ENCODE peak calls at places on chromosomes 12 and 14, in ten cellular contexts. One of them, this sample, is unnamed.

GRCh38 chr12:53185582-53186153 is 4.9 kb upstream of the CSAD start:
- DNase-seq in tibial artery: no peak
- DNase-seq in AG04450: no peak
- DNase-seq in ovary: no peak
- DNase-seq in astrocyte of the cerebellum: no peak
- DNase-seq in brain microvascular endothelial cell: no peak
- DNase-seq in pancreas: no peak
- DNase-seq in astrocyte of the spinal cord: no peak
- DNase-seq in stomach: no peak
- DNase-seq in fibroblast of mammary gland: no peak
- DNase-seq in this sample: no peak

GRCh38 chr14:76918751-76919421 is 92.7 kb downstream of the LRRC74A start:
- DNase-seq in brain microvascular endothelial cell: peak; percentile 95
- DNase-seq in astrocyte of the spinal cord: peak; percentile 99
- DNase-seq in ovary: peak; percentile 98
- DNase-seq in fibroblast of mammary gland: peak; percentile 98
- DNase-seq in pancreas: peak; percentile 94
- DNase-seq in stomach: peak; percentile 97
- DNase-seq in tibial artery: peak; percentile 96
- DNase-seq in AG04450: peak; percentile 96
- DNase-seq in astrocyte of the cerebellum: peak; percentile 92
- DNase-seq in this sample: peak; percentile 100

GRCh38 chr12:47755655-47756562 is 2.8 kb downstream of the RAPGEF3 start:
- DNase-seq in pancreas: no peak
- DNase-seq in AG04450: no peak
- DNase-seq in tibial artery: no peak
- DNase-seq in astrocyte of the cerebellum: no peak
- DNase-seq in brain microvascular endothelial cell: no peak
- DNase-seq in ovary: no peak
- DNase-seq in astrocyte of the spinal cord: no peak
- DNase-seq in stomach: peak; percentile 76
- DNase-seq in fibroblast of mammary gland: no peak
- DNase-seq in this sample: no peak

GRCh38 chr12:126464157-126464556 is 1398.9 kb downstream of the AACS start:
- DNase-seq in brain microvascular endothelial cell: no peak
- DNase-seq in astrocyte of the spinal cord: no peak
- DNase-seq in tibial artery: no peak
- DNase-seq in astrocyte of the cerebellum: no peak
- DNase-seq in fibroblast of mammary gland: no peak
- DNase-seq in stomach: no peak
- DNase-seq in ovary: no peak
- DNase-seq in AG04450: no peak
- DNase-seq in pancreas: no peak
- DNase-seq in this sample: peak; percentile 2

GRCh38 chr14:93079865-93080403 is 35.8 kb downstream of the ITPK1 start:
- DNase-seq in stomach: no peak
- DNase-seq in astrocyte of the cerebellum: no peak
- DNase-seq in AG04450: no peak
- DNase-seq in ovary: no peak
- DNase-seq in astrocyte of the spinal cord: no peak
- DNase-seq in tibial artery: no peak
- DNase-seq in brain microvascular endothelial cell: no peak
- DNase-seq in fibroblast of mammary gland: no peak
- DNase-seq in pancreas: no peak
- DNase-seq in this sample: no peak

GRCh38 chr14:36275741-36276140 is 44.7 kb downstream of the MBIP start:
- DNase-seq in astrocyte of the cerebellum: no peak
- DNase-seq in tibial artery: no peak
- DNase-seq in ovary: no peak
- DNase-seq in brain microvascular endothelial cell: no peak
- DNase-seq in AG04450: no peak
- DNase-seq in astrocyte of the spinal cord: no peak
- DNase-seq in pancreas: no peak
- DNase-seq in fibroblast of mammary gland: no peak
- DNase-seq in stomach: no peak
- DNase-seq in this sample: no peak

GRCh38 chr12:120639771-120640721 is at the start of gene CABP1:
- DNase-seq in brain microvascular endothelial cell: no peak
- DNase-seq in stomach: peak; percentile 58
- DNase-seq in astrocyte of the cerebellum: no peak
- DNase-seq in tibial artery: no peak
- DNase-seq in AG04450: no peak
- DNase-seq in fibroblast of mammary gland: no peak
- DNase-seq in pancreas: peak; percentile 35
- DNase-seq in astrocyte of the spinal cord: no peak
- DNase-seq in ovary: no peak
- DNase-seq in this sample: no peak

GRCh38 chr12:71134405-71134804 is 23.4 kb downstream of the TSPAN8 start:
- DNase-seq in astrocyte of the cerebellum: no peak
- DNase-seq in brain microvascular endothelial cell: no peak
- DNase-seq in AG04450: no peak
- DNase-seq in tibial artery: no peak
- DNase-seq in stomach: no peak
- DNase-seq in ovary: no peak
- DNase-seq in pancreas: no peak
- DNase-seq in astrocyte of the spinal cord: no peak
- DNase-seq in fibroblast of mammary gland: peak; percentile 5
- DNase-seq in this sample: peak; percentile 45

DNA sequence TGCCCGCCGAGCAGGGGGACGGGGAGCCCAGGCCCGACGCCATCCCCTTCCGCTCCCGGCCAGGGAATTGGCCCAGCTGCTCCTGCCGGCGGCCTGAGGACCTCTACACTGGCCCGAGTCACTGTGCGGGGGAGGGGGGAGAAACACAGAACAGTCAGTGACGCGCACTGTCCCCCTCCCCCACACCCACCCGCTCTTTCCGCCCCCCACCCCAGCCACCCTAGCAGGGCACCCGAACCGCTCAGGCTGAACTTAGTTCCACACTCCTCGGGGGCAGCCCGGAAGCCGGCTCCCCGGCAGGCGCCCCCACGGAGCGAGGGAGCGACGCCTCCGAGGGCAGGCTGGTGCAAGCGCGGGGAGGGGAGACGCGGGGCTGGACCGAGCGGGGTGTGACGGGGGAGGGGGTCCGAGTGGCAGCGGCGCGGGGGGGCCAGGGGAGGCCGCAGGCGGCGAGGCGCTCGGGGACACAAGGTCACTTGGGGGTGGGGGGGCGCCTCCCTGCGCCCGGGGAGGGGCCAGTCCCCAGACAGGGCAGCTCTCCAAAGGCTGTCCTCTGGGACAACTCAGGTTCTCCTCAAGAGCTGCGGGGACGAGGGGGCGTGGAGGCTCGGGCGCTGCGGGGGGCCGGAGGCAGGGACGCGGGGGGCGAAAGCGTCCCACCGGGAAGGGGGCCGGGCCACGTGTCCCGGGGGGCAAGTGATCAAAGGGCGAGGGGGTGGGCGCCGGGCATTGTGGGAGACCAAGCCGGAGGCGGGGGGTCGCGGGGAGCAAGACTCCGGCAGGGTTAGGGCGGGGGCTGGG is 648 bp downstream of the CHD4 start:
- DNase-seq in AG04450: no peak
- DNase-seq in brain microvascular endothelial cell: no peak
- DNase-seq in astrocyte of the spinal cord: peak; percentile 9
- DNase-seq in stomach: peak; percentile 59
- DNase-seq in fibroblast of mammary gland: peak; percentile 34
- DNase-seq in pancreas: peak; percentile 82
- DNase-seq in ovary: peak; percentile 87
- DNase-seq in tibial artery: peak; percentile 80
- DNase-seq in astrocyte of the cerebellum: no peak
- DNase-seq in this sample: peak; percentile 55
- TF ChIP-seq CTCF in AG04450: no peak
- TF ChIP-seq CTCF in brain microvascular endothelial cell: no peak
- TF ChIP-seq CTCF in astrocyte of the spinal cord: no peak
- TF ChIP-seq CTCF in stomach: no peak
- TF ChIP-seq CTCF in fibroblast of mammary gland: no peak
- TF ChIP-seq CTCF in pancreas: no peak
- TF ChIP-seq CTCF in ovary: no peak
- TF ChIP-seq CTCF in tibial artery: no peak
- TF ChIP-seq CTCF in astrocyte of the cerebellum: no peak
- TF ChIP-seq CTCF in this sample: no peak

GRCh38 chr14:95321201-95321600 is 1.5 kb upstream of the CLMN start:
- DNase-seq in stomach: no peak
- DNase-seq in astrocyte of the spinal cord: no peak
- DNase-seq in ovary: no peak
- DNase-seq in AG04450: no peak
- DNase-seq in fibroblast of mammary gland: no peak
- DNase-seq in brain microvascular endothelial cell: no peak
- DNase-seq in astrocyte of the cerebellum: no peak
- DNase-seq in tibial artery: no peak
- DNase-seq in pancreas: no peak
- DNase-seq in this sample: no peak

GRCh38 chr14:95323361-95323760 is 3.7 kb upstream of the CLMN start:
- DNase-seq in stomach: no peak
- DNase-seq in ovary: no peak
- DNase-seq in tibial artery: no peak
- DNase-seq in brain microvascular endothelial cell: no peak
- DNase-seq in astrocyte of the spinal cord: no peak
- DNase-seq in astrocyte of the cerebellum: no peak
- DNase-seq in pancreas: no peak
- DNase-seq in AG04450: no peak
- DNase-seq in fibroblast of mammary gland: no peak
- DNase-seq in this sample: no peak

GRCh38 chr14:95322646-95323045 is 2.9 kb upstream of the CLMN start:
- DNase-seq in stomach: no peak
- DNase-seq in AG04450: no peak
- DNase-seq in fibroblast of mammary gland: no peak
- DNase-seq in brain microvascular endothelial cell: no peak
- DNase-seq in astrocyte of the spinal cord: no peak
- DNase-seq in pancreas: no peak
- DNase-seq in astrocyte of the cerebellum: no peak
- DNase-seq in tibial artery: no peak
- DNase-seq in ovary: no peak
- DNase-seq in this sample: peak; percentile 47

GRCh38 chr14:95320076-95320895 is 578 bp upstream of the CLMN start:
- DNase-seq in pancreas: peak; percentile 60
- DNase-seq in AG04450: no peak
- DNase-seq in ovary: peak; percentile 58
- DNase-seq in astrocyte of the cerebellum: no peak
- DNase-seq in brain microvascular endothelial cell: no peak
- DNase-seq in stomach: no peak
- DNase-seq in astrocyte of the spinal cord: no peak
- DNase-seq in fibroblast of mammary gland: no peak
- DNase-seq in tibial artery: no peak
- DNase-seq in this sample: no peak

DNA sequence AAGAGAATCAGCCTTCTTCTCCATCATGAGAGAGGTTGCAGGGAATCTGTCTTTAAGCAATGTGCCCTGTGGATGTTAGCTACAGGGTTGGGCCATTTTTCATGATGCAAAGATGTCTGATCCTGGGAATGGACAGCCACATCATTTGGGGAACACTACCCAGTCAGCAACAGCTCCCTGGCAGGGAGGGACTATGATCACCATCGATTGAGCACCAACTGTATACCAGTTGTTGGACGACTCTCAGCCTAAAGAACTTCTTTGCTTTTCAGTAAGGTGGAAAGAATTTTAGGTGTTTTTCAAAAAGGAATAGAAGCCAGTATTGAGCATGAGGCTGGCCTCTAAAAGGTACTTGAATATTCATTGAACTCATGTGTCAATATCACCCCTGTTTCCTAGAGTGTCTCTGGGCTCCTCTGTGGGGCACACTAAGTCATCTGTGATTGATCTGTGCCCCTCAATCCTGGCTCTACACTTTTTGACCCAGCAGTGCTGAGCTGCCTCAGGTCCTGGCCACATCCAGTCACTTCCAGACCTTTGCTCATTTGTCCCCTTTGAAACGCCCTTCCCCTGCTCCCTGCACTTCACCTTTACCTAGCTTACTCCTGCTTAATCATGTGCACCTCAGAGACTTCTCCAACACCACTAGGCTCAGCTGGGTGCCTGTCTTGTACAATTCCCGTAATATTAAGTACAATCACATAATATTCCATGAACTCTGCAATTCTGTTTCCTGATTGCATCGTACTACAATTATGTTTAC is 2.2 kb upstream of the CLMN start:
- DNase-seq in tibial artery: no peak
- DNase-seq in fibroblast of mammary gland: no peak
- DNase-seq in ovary: no peak
- DNase-seq in astrocyte of the cerebellum: no peak
- DNase-seq in astrocyte of the spinal cord: no peak
- DNase-seq in stomach: no peak
- DNase-seq in AG04450: no peak
- DNase-seq in brain microvascular endothelial cell: no peak
- DNase-seq in pancreas: no peak
- DNase-seq in this sample: no peak
- H3K4me3 ChIP-seq in tibial artery: no peak overlapping the region
- H3K4me3 ChIP-seq in fibroblast of mammary gland: no peak overlapping the region
- H3K4me3 ChIP-seq in ovary: no peak overlapping the region
- H3K4me3 ChIP-seq in astrocyte of the cerebellum: no peak overlapping the region
- H3K4me3 ChIP-seq in astrocyte of the spinal cord: no peak overlapping the region
- H3K4me3 ChIP-seq in stomach: no peak overlapping the region
- H3K4me3 ChIP-seq in AG04450: no peak overlapping the region
- H3K4me3 ChIP-seq in brain microvascular endothelial cell: no peak overlapping the region
- H3K4me3 ChIP-seq in pancreas: no peak overlapping the region
- H3K4me3 ChIP-seq in this sample: no peak overlapping the region

GRCh38 chr12:61362037-61362436 is 898.2 kb upstream of the USP15 start:
- DNase-seq in astrocyte of the spinal cord: no peak
- DNase-seq in AG04450: no peak
- DNase-seq in fibroblast of mammary gland: no peak
- DNase-seq in pancreas: no peak
- DNase-seq in tibial artery: no peak
- DNase-seq in astrocyte of the cerebellum: no peak
- DNase-seq in ovary: no peak
- DNase-seq in stomach: no peak
- DNase-seq in brain microvascular endothelial cell: no peak
- DNase-seq in this sample: no peak

GRCh38 chr12:61365001-61365400 is 895.2 kb upstream of the USP15 start:
- DNase-seq in fibroblast of mammary gland: no peak
- DNase-seq in pancreas: no peak
- DNase-seq in ovary: no peak
- DNase-seq in stomach: no peak
- DNase-seq in brain microvascular endothelial cell: peak; percentile 20
- DNase-seq in astrocyte of the cerebellum: no peak
- DNase-seq in tibial artery: no peak
- DNase-seq in astrocyte of the spinal cord: no peak
- DNase-seq in AG04450: no peak
- DNase-seq in this sample: no peak

DNA sequence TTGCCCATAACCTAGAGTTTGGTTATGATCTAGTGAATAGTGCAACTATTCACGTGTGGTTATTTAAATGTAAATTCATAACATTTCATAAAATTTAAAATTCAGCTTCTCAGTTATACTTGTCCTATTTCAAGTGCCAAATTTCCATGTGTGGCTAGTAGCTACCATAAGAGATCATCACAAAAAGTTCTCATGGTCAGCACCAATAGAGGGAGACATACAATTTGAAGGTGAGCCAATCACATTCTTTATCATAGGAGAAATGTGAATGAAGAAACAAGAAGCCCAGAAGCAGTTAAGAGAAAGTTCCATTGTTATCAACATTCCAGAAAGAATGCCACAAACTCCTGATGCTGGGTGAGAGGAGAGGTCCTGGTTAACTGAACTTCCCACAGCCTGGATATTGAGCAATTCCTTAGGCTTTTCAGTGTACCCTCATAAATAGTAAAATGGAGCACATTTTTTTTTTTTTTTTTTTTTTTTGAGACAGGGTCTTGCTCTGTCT is 892.9 kb upstream of the USP15 start:
- DNase-seq in fibroblast of mammary gland: no peak
- DNase-seq in stomach: no peak
- DNase-seq in astrocyte of the cerebellum: no peak
- DNase-seq in pancreas: no peak
- DNase-seq in tibial artery: no peak
- DNase-seq in ovary: no peak
- DNase-seq in astrocyte of the spinal cord: no peak
- DNase-seq in AG04450: no peak
- DNase-seq in brain microvascular endothelial cell: no peak
- DNase-seq in this sample: no peak
- TF ChIP-seq CTCF in fibroblast of mammary gland: no peak
- TF ChIP-seq CTCF in stomach: no peak
- TF ChIP-seq CTCF in astrocyte of the cerebellum: peak; percentile 2
- TF ChIP-seq CTCF in pancreas: no peak
- TF ChIP-seq CTCF in tibial artery: no peak
- TF ChIP-seq CTCF in ovary: no peak
- TF ChIP-seq CTCF in astrocyte of the spinal cord: no peak
- TF ChIP-seq CTCF in AG04450: no peak
- TF ChIP-seq CTCF in brain microvascular endothelial cell: no peak
- TF ChIP-seq CTCF in this sample: no peak

GRCh38 chr14:56810850-56811595 is 744 bp upstream of the OTX2 start:
- DNase-seq in AG04450: no peak
- DNase-seq in stomach: no peak
- DNase-seq in astrocyte of the cerebellum: no peak
- DNase-seq in fibroblast of mammary gland: no peak
- DNase-seq in astrocyte of the spinal cord: no peak
- DNase-seq in ovary: no peak
- DNase-seq in pancreas: no peak
- DNase-seq in tibial artery: no peak
- DNase-seq in brain microvascular endothelial cell: no peak
- DNase-seq in this sample: no peak

GRCh38 chr14:56808314-56809201 is 1.7 kb downstream of the OTX2 start:
- DNase-seq in tibial artery: no peak
- DNase-seq in astrocyte of the cerebellum: no peak
- DNase-seq in AG04450: no peak
- DNase-seq in fibroblast of mammary gland: no peak
- DNase-seq in brain microvascular endothelial cell: no peak
- DNase-seq in stomach: no peak
- DNase-seq in ovary: no peak
- DNase-seq in pancreas: no peak
- DNase-seq in astrocyte of the spinal cord: no peak
- DNase-seq in this sample: no peak

GRCh38 chr14:56807586-56808168 is 2.6 kb downstream of the OTX2 start:
- DNase-seq in AG04450: no peak
- DNase-seq in ovary: no peak
- DNase-seq in astrocyte of the cerebellum: no peak
- DNase-seq in brain microvascular endothelial cell: no peak
- DNase-seq in fibroblast of mammary gland: no peak
- DNase-seq in pancreas: no peak
- DNase-seq in stomach: no peak
- DNase-seq in astrocyte of the spinal cord: no peak
- DNase-seq in tibial artery: no peak
- DNase-seq in this sample: no peak

GRCh38 chr14:56810341-56810740 is at the start of gene OTX2:
- DNase-seq in pancreas: no peak
- DNase-seq in brain microvascular endothelial cell: no peak
- DNase-seq in astrocyte of the spinal cord: no peak
- DNase-seq in ovary: no peak
- DNase-seq in fibroblast of mammary gland: no peak
- DNase-seq in astrocyte of the cerebellum: no peak
- DNase-seq in tibial artery: no peak
- DNase-seq in stomach: no peak
- DNase-seq in AG04450: no peak
- DNase-seq in this sample: no peak

GRCh38 chr14:56809262-56810215 is 740 bp downstream of the OTX2 start:
- DNase-seq in pancreas: no peak
- DNase-seq in astrocyte of the spinal cord: no peak
- DNase-seq in stomach: no peak
- DNase-seq in AG04450: no peak
- DNase-seq in fibroblast of mammary gland: no peak
- DNase-seq in ovary: no peak
- DNase-seq in astrocyte of the cerebellum: no peak
- DNase-seq in brain microvascular endothelial cell: no peak
- DNase-seq in tibial artery: no peak
- DNase-seq in this sample: no peak
- H3K4me3 ChIP-seq in pancreas: peak overlapping the region; percentile 1
- H3K4me3 ChIP-seq in astrocyte of the spinal cord: no peak overlapping the region
- H3K4me3 ChIP-seq in stomach: no peak overlapping the region
- H3K4me3 ChIP-seq in AG04450: no peak overlapping the region
- H3K4me3 ChIP-seq in fibroblast of mammary gland: no peak overlapping the region
- H3K4me3 ChIP-seq in ovary: no peak overlapping the region
- H3K4me3 ChIP-seq in astrocyte of the cerebellum: no peak overlapping the region
- H3K4me3 ChIP-seq in brain microvascular endothelial cell: no peak overlapping the region
- H3K4me3 ChIP-seq in tibial artery: peak overlapping the region; percentile 23
- H3K4me3 ChIP-seq in this sample: no peak overlapping the region

This sample was measured in cardiac fibroblast.